ENCODE peak calls at places on chromosomes 13 and 19, in seven cellular contexts. One of them, this sample, is unnamed. For H3K27me3, the result is how much of the 10 kb centered on the place peaks cover.

GRCh38 chr13:24053505-24054251 is 106.8 kb upstream of the SPATA13 start:
- DNase-seq in thyroid gland: peak
- DNase-seq in hepatocyte: peak
- DNase-seq in AG04450: no peak
- DNase-seq in brain microvascular endothelial cell: peak
- DNase-seq in colonic mucosa: peak
- DNase-seq in tibial nerve: no peak
- DNase-seq in this sample: peak

GRCh38 chr13:113083022-113083373 is 22.6 kb upstream of the F7 start:
- DNase-seq in thyroid gland: no peak
- DNase-seq in hepatocyte: no peak
- DNase-seq in AG04450: no peak
- DNase-seq in brain microvascular endothelial cell: no peak
- DNase-seq in colonic mucosa: no peak
- DNase-seq in tibial nerve: no peak
- DNase-seq in this sample: no peak

GRCh38 chr19:41434450-41434849 is 5.3 kb downstream of the DMAC2 start:
- DNase-seq in thyroid gland: no peak
- DNase-seq in hepatocyte: no peak
- DNase-seq in AG04450: no peak
- DNase-seq in brain microvascular endothelial cell: no peak
- DNase-seq in colonic mucosa: no peak
- DNase-seq in tibial nerve: no peak
- DNase-seq in this sample: no peak

GRCh38 chr19:10288662-10289166 is 1.0 kb upstream of the ICAM5 start:
- DNase-seq in thyroid gland: no peak
- DNase-seq in hepatocyte: no peak
- DNase-seq in AG04450: no peak
- DNase-seq in brain microvascular endothelial cell: no peak
- DNase-seq in colonic mucosa: peak
- DNase-seq in tibial nerve: no peak
- DNase-seq in this sample: no peak

GRCh38 chr13:79628463-79628862 is 147.5 kb downstream of the NDFIP2 start:
- DNase-seq in thyroid gland: no peak
- DNase-seq in hepatocyte: no peak
- DNase-seq in AG04450: no peak
- DNase-seq in brain microvascular endothelial cell: no peak
- DNase-seq in colonic mucosa: no peak
- DNase-seq in tibial nerve: no peak
- DNase-seq in this sample: no peak

GRCh38 chr19:3047307-3048189 is 14.7 kb downstream of the TLE5 start:
- DNase-seq in thyroid gland: peak
- DNase-seq in hepatocyte: peak
- DNase-seq in AG04450: peak
- DNase-seq in brain microvascular endothelial cell: peak
- DNase-seq in colonic mucosa: peak
- DNase-seq in tibial nerve: peak
- DNase-seq in this sample: no peak

GRCh38 chr19:2330255-2330631 is 1.8 kb downstream of the SPPL2B start:
- DNase-seq in thyroid gland: no peak
- DNase-seq in hepatocyte: no peak
- DNase-seq in AG04450: no peak
- DNase-seq in brain microvascular endothelial cell: no peak
- DNase-seq in colonic mucosa: peak
- DNase-seq in tibial nerve: no peak
- DNase-seq in this sample: no peak

GRCh38 chr13:110398564-110399507 is 91.8 kb downstream of the COL4A2 start:
- DNase-seq in thyroid gland: no peak
- DNase-seq in hepatocyte: no peak
- DNase-seq in AG04450: no peak
- DNase-seq in brain microvascular endothelial cell: no peak
- DNase-seq in colonic mucosa: no peak
- DNase-seq in tibial nerve: no peak
- DNase-seq in this sample: no peak

GRCh38 chr13:51802601-51803000 is 1.4 kb downstream of the DHRS12 start:
- DNase-seq in thyroid gland: peak
- DNase-seq in hepatocyte: no peak
- DNase-seq in AG04450: no peak
- DNase-seq in brain microvascular endothelial cell: no peak
- DNase-seq in colonic mucosa: no peak
- DNase-seq in tibial nerve: no peak
- DNase-seq in this sample: no peak

GRCh38 chr13:28340272-28340793 is 154.6 kb downstream of the FLT1 start:
- DNase-seq in thyroid gland: no peak
- DNase-seq in hepatocyte: no peak
- DNase-seq in AG04450: no peak
- DNase-seq in brain microvascular endothelial cell: peak
- DNase-seq in colonic mucosa: no peak
- DNase-seq in tibial nerve: no peak
- DNase-seq in this sample: no peak

GRCh38 chr13:23695711-23696512 is 125.7 kb downstream of the TNFRSF19 start:
- DNase-seq in thyroid gland: peak
- DNase-seq in hepatocyte: no peak
- DNase-seq in AG04450: no peak
- DNase-seq in brain microvascular endothelial cell: no peak
- DNase-seq in colonic mucosa: peak
- DNase-seq in tibial nerve: no peak
- DNase-seq in this sample: peak

GRCh38 chr19:5137571-5138124 is 168.7 kb downstream of the KDM4B start:
- DNase-seq in thyroid gland: no peak
- DNase-seq in hepatocyte: no peak
- DNase-seq in AG04450: no peak
- DNase-seq in brain microvascular endothelial cell: no peak
- DNase-seq in colonic mucosa: no peak
- DNase-seq in tibial nerve: no peak
- DNase-seq in this sample: no peak

GRCh38 chr13:39406688-39407087 is 196.3 kb downstream of the LHFPL6 start:
- DNase-seq in thyroid gland: no peak
- DNase-seq in hepatocyte: no peak
- DNase-seq in AG04450: no peak
- DNase-seq in brain microvascular endothelial cell: no peak
- DNase-seq in colonic mucosa: no peak
- DNase-seq in tibial nerve: no peak
- DNase-seq in this sample: no peak

GRCh38 chr13:72911988-72912387 is 130.1 kb downstream of the PIBF1 start:
- DNase-seq in thyroid gland: no peak
- DNase-seq in hepatocyte: no peak
- DNase-seq in AG04450: no peak
- DNase-seq in brain microvascular endothelial cell: no peak
- DNase-seq in colonic mucosa: no peak
- DNase-seq in tibial nerve: no peak
- DNase-seq in this sample: no peak

DNA sequence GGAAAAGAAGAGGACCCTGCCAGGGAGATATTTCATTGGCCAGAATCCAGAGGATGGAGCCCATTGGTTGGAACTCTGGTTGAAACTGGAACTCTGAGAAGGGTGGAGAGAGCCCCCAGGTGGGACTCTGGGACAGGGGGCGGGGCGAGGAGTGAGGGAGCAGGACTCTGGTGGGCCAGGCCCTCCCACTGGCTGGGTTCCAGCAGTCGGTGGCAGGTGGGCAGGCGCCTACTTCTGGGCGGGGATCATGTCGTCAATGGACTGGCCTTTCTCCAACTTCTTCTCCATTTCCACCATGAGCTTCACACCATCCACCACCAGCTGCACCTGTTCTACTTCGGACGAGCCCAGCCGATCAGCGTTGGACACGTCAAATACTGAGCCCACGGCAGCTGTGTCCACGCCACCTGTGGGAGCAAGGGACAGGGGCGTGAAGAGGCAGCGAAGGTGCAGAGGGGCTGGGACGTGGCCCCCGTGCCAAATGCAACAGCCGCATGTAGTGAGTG is 16.1 kb downstream of the CKM start:
- DNase-seq in thyroid gland: no peak
- DNase-seq in hepatocyte: no peak
- DNase-seq in AG04450: no peak
- DNase-seq in brain microvascular endothelial cell: no peak
- DNase-seq in colonic mucosa: no peak
- DNase-seq in tibial nerve: no peak
- DNase-seq in this sample: no peak
- TF ChIP-seq CTCF in thyroid gland: no peak
- TF ChIP-seq CTCF in hepatocyte: no peak
- TF ChIP-seq CTCF in AG04450: no peak
- TF ChIP-seq CTCF in brain microvascular endothelial cell: no peak
- TF ChIP-seq CTCF in colonic mucosa: no peak
- TF ChIP-seq CTCF in tibial nerve: no peak
- TF ChIP-seq CTCF in this sample: no peak

DNA sequence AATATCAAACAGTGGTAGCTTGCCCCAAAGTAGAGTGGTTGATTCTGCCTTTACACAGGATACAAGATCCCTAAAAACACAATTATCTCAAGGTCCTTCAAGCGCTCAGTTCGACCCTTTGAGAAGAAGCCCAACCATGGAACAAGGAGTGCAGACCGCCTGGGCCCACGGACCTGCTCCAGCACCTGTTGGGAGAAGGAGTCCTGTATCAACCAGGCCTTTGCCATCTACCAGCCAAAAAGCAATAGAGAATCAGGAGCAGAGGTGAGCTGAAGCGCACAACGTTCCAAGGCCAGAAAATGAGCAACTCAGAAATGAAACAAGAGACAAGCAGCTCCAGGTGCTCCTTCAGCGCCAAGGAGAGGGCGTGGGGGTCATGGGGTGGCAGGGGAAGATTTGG is 6.3 kb upstream of the LILRB3 start:
- DNase-seq in thyroid gland: no peak
- DNase-seq in hepatocyte: no peak
- DNase-seq in AG04450: no peak
- DNase-seq in brain microvascular endothelial cell: no peak
- DNase-seq in colonic mucosa: no peak
- DNase-seq in tibial nerve: no peak
- DNase-seq in this sample: no peak
- H3K27me3 ChIP-seq in thyroid gland: under half
- H3K27me3 ChIP-seq in hepatocyte: under half
- H3K27me3 ChIP-seq in AG04450: under half
- H3K27me3 ChIP-seq in brain microvascular endothelial cell: under half
- H3K27me3 ChIP-seq in colonic mucosa: under half
- H3K27me3 ChIP-seq in tibial nerve: under half
- H3K27me3 ChIP-seq in this sample: under half

GRCh38 chr19:52516191-52516590 is 11.3 kb upstream of the ZNF808 start:
- DNase-seq in thyroid gland: no peak
- DNase-seq in hepatocyte: no peak
- DNase-seq in AG04450: no peak
- DNase-seq in brain microvascular endothelial cell: no peak
- DNase-seq in colonic mucosa: no peak
- DNase-seq in tibial nerve: no peak
- DNase-seq in this sample: no peak
- TF ChIP-seq CTCF in thyroid gland: no peak
- TF ChIP-seq CTCF in hepatocyte: no peak
- TF ChIP-seq CTCF in AG04450: no peak
- TF ChIP-seq CTCF in brain microvascular endothelial cell: no peak
- TF ChIP-seq CTCF in colonic mucosa: no peak
- TF ChIP-seq CTCF in tibial nerve: no peak
- TF ChIP-seq CTCF in this sample: no peak

GRCh38 chr19:31408460-31409124 is 59.4 kb upstream of the TSHZ3 start:
- DNase-seq in thyroid gland: no peak
- DNase-seq in hepatocyte: peak
- DNase-seq in AG04450: peak
- DNase-seq in brain microvascular endothelial cell: peak
- DNase-seq in colonic mucosa: no peak
- DNase-seq in tibial nerve: no peak
- DNase-seq in this sample: no peak
- H3K27me3 ChIP-seq in thyroid gland: under half
- H3K27me3 ChIP-seq in hepatocyte: under half
- H3K27me3 ChIP-seq in AG04450: under half
- H3K27me3 ChIP-seq in brain microvascular endothelial cell: under half
- H3K27me3 ChIP-seq in colonic mucosa: under half
- H3K27me3 ChIP-seq in tibial nerve: under half
- H3K27me3 ChIP-seq in this sample: under half

GRCh38 chr19:50967924-50968708 is 1.3 kb downstream of the KLK6 start:
- DNase-seq in thyroid gland: no peak
- DNase-seq in hepatocyte: no peak
- DNase-seq in AG04450: no peak
- DNase-seq in brain microvascular endothelial cell: no peak
- DNase-seq in colonic mucosa: no peak
- DNase-seq in tibial nerve: no peak
- DNase-seq in this sample: no peak
- TF ChIP-seq CTCF in thyroid gland: no peak
- TF ChIP-seq CTCF in hepatocyte: no peak
- TF ChIP-seq CTCF in AG04450: no peak
- TF ChIP-seq CTCF in brain microvascular endothelial cell: no peak
- TF ChIP-seq CTCF in colonic mucosa: no peak
- TF ChIP-seq CTCF in tibial nerve: no peak
- TF ChIP-seq CTCF in this sample: no peak

DNA sequence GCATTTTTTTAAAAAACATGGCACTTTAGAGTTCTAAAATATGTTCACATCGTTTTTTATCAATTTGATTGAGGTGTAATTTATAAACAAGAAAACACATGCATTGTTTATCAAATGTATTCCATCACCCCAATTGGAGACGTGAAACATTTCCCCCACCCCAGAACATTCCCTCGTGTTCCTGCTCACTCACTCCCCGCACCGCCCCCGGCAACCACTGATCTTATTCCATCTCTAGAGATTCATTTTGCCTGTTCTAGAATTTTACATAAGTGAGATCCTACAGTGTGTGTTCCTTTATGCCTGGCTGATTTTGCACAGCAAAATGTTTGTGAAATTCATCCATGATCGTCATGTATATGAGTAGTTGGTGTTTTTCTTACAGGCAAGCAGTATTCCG is 50.5 kb upstream of the KCTD15 start:
- DNase-seq in thyroid gland: no peak
- DNase-seq in hepatocyte: no peak
- DNase-seq in AG04450: no peak
- DNase-seq in brain microvascular endothelial cell: no peak
- DNase-seq in colonic mucosa: no peak
- DNase-seq in tibial nerve: no peak
- DNase-seq in this sample: no peak
- H3K27me3 ChIP-seq in thyroid gland: under half
- H3K27me3 ChIP-seq in hepatocyte: under half
- H3K27me3 ChIP-seq in AG04450: under half
- H3K27me3 ChIP-seq in brain microvascular endothelial cell: under half
- H3K27me3 ChIP-seq in colonic mucosa: under half
- H3K27me3 ChIP-seq in tibial nerve: under half
- H3K27me3 ChIP-seq in this sample: under half